ENCODE peak calls at places on chromosomes 12 and 14, in six cellular contexts. O is HL-60, P is cardiac muscle cell, X is hepatocyte, B is DND-41, G is A673. K is an unnamed sample.
A peak's percentile ranks its signal among the peaks of the same experiment; 100 is the strongest.

GRCh38 chr14:89849931-89850330 is 104.6 kb downstream of the EFCAB11 start:
- DNase-seq in P (peak; percentile 49), O (no peak), B (no peak), G (no peak), X (no peak), K (no peak)

GRCh38 chr14:93720076-93720815 is 68.0 kb downstream of the PRIMA1 start:
- DNase-seq in G (no peak), O (no peak), B (no peak), X (no peak), P (no peak), K (no peak)

GRCh38 chr12:112160611-112161010 is 35.3 kb downstream of the TRAFD1 start:
- DNase-seq in P (no peak), G (no peak), X (no peak), O (no peak), B (no peak), K (no peak)

GRCh38 chr12:30989754-30990153 is 63.2 kb downstream of the TSPAN11 start:
- DNase-seq in B (peak; percentile 49), P (no peak), G (peak; percentile 43), X (peak; percentile 35), O (no peak), K (no peak)

GRCh38 chr14:103932791-103933490 is 4.7 kb downstream of the TDRD9 start:
- DNase-seq in G (no peak), P (no peak), B (no peak), O (peak; percentile 57), X (no peak), K (no peak)

GRCh38 chr12:127810026-127810425 is 456.9 kb upstream of the TMEM132C start:
- DNase-seq in G (peak; percentile 87), X (peak; percentile 55), P (peak; percentile 77), B (no peak), O (no peak), K (no peak)

GRCh38 chr14:104889374-104889755 is 24.3 kb downstream of the CEP170B start:
- DNase-seq in G (no peak), P (no peak), X (no peak), O (no peak), B (no peak), K (no peak)

GRCh38 chr12:88570103-88570502 is 10.2 kb downstream of the KITLG start:
- DNase-seq in P (peak; percentile 59), O (no peak), X (no peak), G (no peak), B (no peak), K (no peak)

GRCh38 chr14:73743431-73743931 is 29.3 kb upstream of the PNMA1 start:
- DNase-seq in P (peak; percentile 38), G (no peak), B (peak; percentile 86), O (peak; percentile 67), X (peak; percentile 14), K (peak; percentile 41)

DNA sequence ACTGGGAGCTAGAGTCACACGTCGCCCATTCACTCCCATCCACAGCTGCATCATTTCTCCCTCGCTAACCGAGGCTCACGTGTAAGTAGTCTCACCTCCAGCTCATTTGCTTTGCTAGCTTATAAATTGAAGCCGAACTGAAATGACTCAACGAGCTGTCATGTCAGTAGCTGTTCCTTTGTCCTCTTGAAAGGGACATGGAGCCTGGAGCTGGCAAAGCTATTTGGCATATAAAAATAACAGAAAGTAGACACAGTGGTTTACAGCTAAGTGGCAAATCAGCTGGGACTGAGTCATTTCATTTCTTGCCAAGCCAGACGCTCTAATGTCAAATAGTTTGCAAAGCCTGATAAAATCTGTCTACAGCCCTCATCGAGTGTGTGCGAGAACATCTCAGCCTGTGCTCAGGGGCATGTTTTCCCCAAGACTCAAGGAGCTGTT is 114.4 kb upstream of the TMEM233 start:
- DNase-seq in X (no peak), B (no peak), O (no peak), P (no peak), G (peak; percentile 46), K (no peak)
- H3K27ac ChIP-seq in X (no peak overlapping the region), B (no peak overlapping the region), O (no peak overlapping the region), P (no peak overlapping the region), G (no peak overlapping the region), K (no peak overlapping the region)

GRCh38 chr12:90008277-90008676 is 299.6 kb upstream of the ATP2B1 start:
- DNase-seq in G (peak; percentile 29), P (no peak), X (no peak), O (no peak), B (no peak), K (no peak)

GRCh38 chr12:90004319-90005074 is 295.9 kb upstream of the ATP2B1 start:
- DNase-seq in O (no peak), X (no peak), P (no peak), G (no peak), B (no peak), K (no peak)

GRCh38 chr12:90015228-90015627 is 306.6 kb upstream of the ATP2B1 start:
- DNase-seq in P (peak; percentile 55), B (no peak), G (no peak), O (no peak), X (no peak), K (no peak)

GRCh38 chr12:90013409-90013808 is 304.8 kb upstream of the ATP2B1 start:
- DNase-seq in P (peak; percentile 27), G (no peak), B (no peak), O (no peak), X (peak; percentile 13), K (no peak)

DNA sequence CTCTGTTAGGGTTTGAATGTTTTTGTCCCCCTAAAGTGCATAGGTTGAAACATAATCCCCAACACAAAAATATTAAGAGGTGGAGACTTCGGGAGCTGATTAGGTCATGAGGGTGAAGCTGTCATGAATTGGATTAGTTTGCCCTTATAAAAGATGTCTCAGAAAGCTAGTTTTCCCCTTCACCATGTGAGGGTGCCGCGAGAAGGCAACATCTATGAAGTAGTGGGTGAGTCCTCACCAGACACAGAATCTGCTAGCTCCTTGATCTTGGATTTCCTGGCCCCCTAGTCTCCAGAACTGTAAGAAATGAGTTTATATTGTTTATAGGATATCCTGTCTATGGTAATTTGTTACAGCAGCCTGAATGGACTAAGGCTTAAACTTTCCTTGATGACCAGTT is 301.5 kb upstream of the ATP2B1 start:
- DNase-seq in O (no peak), G (peak; percentile 79), B (no peak), P (no peak), X (no peak), K (no peak)
- TF ChIP-seq CTCF in O (no peak), G (peak; percentile 66), B (peak; percentile 18), P (no peak), X (peak; percentile 24), K (no peak)

GRCh38 chr12:51004504-51004903 is 21.7 kb downstream of the SLC11A2 start:
- DNase-seq in G (no peak), X (no peak), B (no peak), P (no peak), O (no peak), K (no peak)
- H3K27ac ChIP-seq in G (no peak overlapping the region), X (no peak overlapping the region), B (no peak overlapping the region), P (peak overlapping the region; percentile 4), O (no peak overlapping the region), K (no peak overlapping the region)

GRCh38 chr12:28963554-28963953 is 185.5 kb upstream of the FAR2 start:
- DNase-seq in P (peak; percentile 70), O (no peak), B (no peak), X (peak; percentile 14), G (peak; percentile 39), K (no peak)
- TF ChIP-seq CTCF in P (peak; percentile 60), O (no peak), B (peak; percentile 43), X (peak; percentile 43), G (peak; percentile 56), K (no peak)

GRCh38 chr12:94834036-94834625 is 169.4 kb downstream of the NDUFA12 start:
- DNase-seq in P (no peak), G (no peak), O (no peak), X (no peak), B (no peak), K (no peak)

GRCh38 chr12:94829552-94829951 is 173.9 kb downstream of the NDUFA12 start:
- DNase-seq in X (no peak), P (no peak), G (no peak), B (no peak), O (no peak), K (no peak)

GRCh38 chr12:94832105-94832504 is 171.4 kb downstream of the NDUFA12 start:
- DNase-seq in P (no peak), G (no peak), O (no peak), B (no peak), X (no peak), K (no peak)

GRCh38 chr12:94832780-94833760 is 170.4 kb downstream of the NDUFA12 start:
- DNase-seq in G (peak; percentile 25), P (peak; percentile 29), B (no peak), X (peak; percentile 49), O (no peak), K (no peak)

GRCh38 chr12:94831081-94831747 is 172.3 kb downstream of the NDUFA12 start:
- DNase-seq in B (peak; percentile 44), P (no peak), O (peak; percentile 38), X (no peak), G (no peak), K (no peak)
- H3K27ac ChIP-seq in B (peak overlapping the region; percentile 33), P (no peak overlapping the region), O (no peak overlapping the region), X (no peak overlapping the region), G (no peak overlapping the region), K (no peak overlapping the region)

K was measured in CD4-positive, alpha-beta T cell.